ENCODE peak calls at places on chromosomes 3 and 15, in four cellular contexts. C is K562, W is GM12878, Z is HepG2. S is an unnamed sample.

GRCh38 chr15:83404143-83404542 is 43.0 kb upstream of the SH3GL3 start:
- DNase-seq in C (no peak), W (no peak), Z (no peak), S (no peak)

GRCh38 chr15:75639191-75639708 is 774 bp downstream of the IMP3 start:
- DNase-seq in C (no peak), Z (no peak), W (no peak), S (no peak)

GRCh38 chr3:195260286-195260905 is 10.6 kb downstream of the XXYLT1 start:
- DNase-seq in Z (no peak), C (no peak), W (no peak), S (no peak)

GRCh38 chr3:146156801-146157310 is 4.1 kb downstream of the PLOD2 start:
- DNase-seq in W (no peak), Z (no peak), C (no peak), S (no peak)

GRCh38 chr15:92719024-92719423 is 63.4 kb upstream of the FAM174B start:
- DNase-seq in C (no peak), Z (no peak), W (no peak), S (no peak)

GRCh38 chr3:60610441-60611112 is 640.7 kb downstream of the FHIT start:
- DNase-seq in Z (no peak), W (no peak), C (no peak), S (no peak)

GRCh38 chr3:39919281-39919680 is 109.9 kb downstream of the MYRIP start:
- DNase-seq in C (no peak), W (no peak), Z (no peak), S (no peak)

GRCh38 chr3:61876797-61877196 is 315.4 kb downstream of the PTPRG start:
- DNase-seq in C (no peak), W (no peak), Z (no peak), S (no peak)

GRCh38 chr3:53166781-53167291 is 5.8 kb downstream of the PRKCD start:
- DNase-seq in Z (no peak), W (no peak), C (peak; percentile 51), S (no peak)

GRCh38 chr3:143831208-143831607 is 17.1 kb downstream of the SLC9A9 start:
- DNase-seq in W (no peak), Z (no peak), C (no peak), S (no peak)

GRCh38 chr15:62362608-62363007 is 197.5 kb upstream of the C2CD4B start:
- DNase-seq in C (no peak), Z (no peak), W (no peak), S (no peak)

GRCh38 chr3:24773798-24774197 is 279.1 kb upstream of the THRB start:
- DNase-seq in W (no peak), Z (peak; percentile 49), C (peak; percentile 56), S (peak; percentile 13)

GRCh38 chr3:142866841-142867631 is 21.8 kb downstream of the PCOLCE2 start:
- DNase-seq in C (peak; percentile 76), Z (no peak), W (no peak), S (peak; percentile 51)

GRCh38 chr3:106294121-106294520 is 425.3 kb upstream of the CBLB start:
- DNase-seq in Z (no peak), W (no peak), C (no peak), S (no peak)

GRCh38 chr3:51684971-51685751 is 14.1 kb downstream of the TEX264 start:
- DNase-seq in C (peak; percentile 34), Z (no peak), W (no peak), S (no peak)

GRCh38 chr15:48221885-48222284 is 15.8 kb downstream of the SLC12A1 start:
- DNase-seq in C (no peak), Z (no peak), W (no peak), S (no peak)

GRCh38 chr3:181052256-181052655 is 62.7 kb upstream of the DNAJC19 start:
- DNase-seq in C (peak; percentile 5), W (no peak), Z (no peak), S (no peak)

GRCh38 chr15:38069506-38069905 is 135.1 kb downstream of the TMCO5A start:
- DNase-seq in C (no peak), W (no peak), Z (no peak), S (peak; percentile 49)

GRCh38 chr15:44489464-44489863 is 47.5 kb upstream of the EIF3J start:
- DNase-seq in C (peak; percentile 23), Z (peak; percentile 5), W (no peak), S (no peak)

GRCh38 chr15:68555348-68556037 is 23.3 kb upstream of the CORO2B start:
- DNase-seq in Z (no peak), W (no peak), C (no peak), S (no peak)

GRCh38 chr3:66363133-66363532 is 137.7 kb downstream of the LRIG1 start:
- DNase-seq in Z (no peak), C (no peak), W (no peak), S (no peak)

GRCh38 chr3:146653978-146654377 is 48.8 kb upstream of the PLSCR5 start:
- DNase-seq in W (no peak), Z (no peak), C (no peak), S (no peak)

GRCh38 chr3:99686955-99687612 is 48.7 kb downstream of the COL8A1 start:
- DNase-seq in Z (peak; percentile 23), C (peak; percentile 50), W (no peak), S (peak; percentile 53)

GRCh38 chr3:53109190-53109589 is 21.0 kb downstream of the RFT1 start:
- DNase-seq in W (no peak), C (no peak), Z (no peak), S (no peak)

GRCh38 chr3:136297826-136298225 is 47.7 kb downstream of the PCCB start:
- DNase-seq in W (no peak), Z (no peak), C (no peak), S (no peak)

GRCh38 chr3:37198547-37198946 is 24.2 kb upstream of the LRRFIP2 start:
- DNase-seq in Z (no peak), W (no peak), C (no peak), S (no peak)

GRCh38 chr3:65901236-65901635 is 137.5 kb downstream of the MAGI1 start:
- DNase-seq in Z (no peak), W (no peak), C (no peak), S (no peak)

GRCh38 chr15:77266708-77267387 is 153.1 kb downstream of the PEAK1 start:
- DNase-seq in Z (no peak), W (no peak), C (no peak), S (peak; percentile 45)

GRCh38 chr3:169146112-169146665 is 517.3 kb downstream of the MECOM start:
- DNase-seq in C (peak; percentile 82), W (no peak), Z (no peak), S (no peak)

GRCh38 chr15:50067254-50067653 is 51.8 kb downstream of the ATP8B4 start:
- DNase-seq in W (no peak), C (no peak), Z (no peak), S (no peak)

GRCh38 chr15:59738676-59739075 is 49.6 kb upstream of the BNIP2 start:
- DNase-seq in C (no peak), W (no peak), Z (peak; percentile 46), S (no peak)

GRCh38 chr3:11607816-11608215 is 35.9 kb downstream of the VGLL4 start:
- DNase-seq in C (peak; percentile 61), Z (peak; percentile 30), W (no peak), S (no peak)

GRCh38 chr15:73983211-73983727 is 8.8 kb downstream of the STOML1 start:
- DNase-seq in C (no peak), W (no peak), Z (no peak), S (no peak)

GRCh38 chr3:66885326-66886000 is 112.6 kb upstream of the KBTBD8 start:
- DNase-seq in Z (no peak), C (no peak), W (no peak), S (peak; percentile 43)

GRCh38 chr15:95442107-95442719 is 888.3 kb upstream of the NR2F2 start:
- DNase-seq in Z (no peak), C (no peak), W (no peak), S (no peak)

GRCh38 chr15:56042982-56043980 is 49.9 kb upstream of the NEDD4 start:
- DNase-seq in C (no peak), W (peak; percentile 13), Z (peak; percentile 52), S (no peak)

GRCh38 chr3:42980909-42981308 is 1.8 kb downstream of the GASK1A start:
- DNase-seq in W (no peak), Z (no peak), C (no peak), S (no peak)

GRCh38 chr3:72475258-72476138 is 372.7 kb downstream of the SHQ1 start:
- DNase-seq in Z (no peak), C (no peak), W (no peak), S (no peak)
- TF ChIP-seq CHD2 in Z (no peak), C (no peak), W (no peak), S (no peak)

GRCh38 chr3:172289583-172289982 is 158.7 kb downstream of the GHSR start:
- DNase-seq in C (no peak), Z (no peak), W (no peak), S (peak; percentile 13)
- TF ChIP-seq MYC in C (no peak), Z (no peak), W (no peak), S (no peak)

GRCh38 chr3:58073315-58074125 is 65.3 kb downstream of the FLNB start:
- DNase-seq in C (no peak), Z (no peak), W (no peak), S (no peak)
- TF ChIP-seq POLR2AphosphoS2 in C (no peak), Z (no peak), W (no peak), S (no peak)

DNA sequence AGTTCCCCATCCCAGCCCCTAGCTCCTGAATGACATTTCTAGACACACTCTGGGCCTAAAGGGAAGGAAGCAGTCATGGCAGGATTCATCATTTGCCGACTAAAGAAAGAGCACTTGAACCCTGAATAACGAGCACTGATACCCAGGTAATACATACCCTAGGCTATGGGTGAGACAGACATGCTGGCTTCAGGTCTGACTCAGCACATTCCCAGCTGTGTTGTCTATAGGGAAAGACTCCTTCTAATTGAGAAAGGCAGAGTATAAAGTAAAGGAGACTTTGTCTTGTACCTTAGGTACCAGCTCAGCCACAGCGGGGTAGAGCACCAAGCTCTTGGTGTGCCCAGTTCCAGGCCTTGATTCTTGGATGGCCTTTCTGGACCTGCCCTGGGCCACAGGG is 870.5 kb downstream of the PDCD6IP start:
- DNase-seq in Z (no peak), W (no peak), C (peak; percentile 25), S (no peak)
- TF ChIP-seq CHD2 in Z (no peak), W (no peak), C (no peak), S (no peak)

DNA sequence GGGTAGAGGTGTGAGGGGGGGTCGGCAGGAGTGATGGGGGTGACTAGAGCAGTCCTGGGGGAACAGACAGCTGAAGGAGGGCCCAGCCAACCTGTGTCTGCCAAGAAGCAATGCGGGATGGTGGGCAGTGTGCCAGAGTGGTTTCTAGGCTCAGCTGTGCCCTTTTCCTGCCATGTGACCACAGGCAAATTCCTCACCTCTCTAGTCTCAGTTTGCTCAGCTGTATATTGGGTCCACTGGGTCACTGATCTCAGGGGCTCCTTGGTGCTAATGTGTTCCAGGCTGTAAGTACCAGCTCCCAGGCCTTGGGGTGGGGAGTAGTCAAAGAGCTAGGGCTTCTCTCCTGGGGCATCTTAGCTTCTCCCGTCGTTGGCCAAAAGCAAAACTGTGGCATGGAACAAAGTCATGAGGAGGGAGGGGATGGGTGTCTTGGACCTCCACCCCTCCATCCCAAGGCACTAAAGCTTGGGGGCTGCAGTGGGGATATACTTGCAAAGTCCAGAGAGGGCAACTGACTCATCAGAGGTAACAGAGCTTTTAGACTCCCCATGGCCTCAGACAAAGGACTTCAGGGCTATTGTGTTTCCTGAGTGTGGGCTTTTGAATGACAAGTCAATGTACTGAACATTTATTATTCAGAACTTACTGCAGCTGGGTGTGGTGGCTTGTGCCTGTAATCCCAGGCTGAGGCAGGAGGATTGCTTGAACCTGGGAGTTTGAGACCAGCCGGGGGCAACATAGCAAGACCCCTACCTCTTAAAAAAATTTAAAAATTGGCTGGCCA is 20.9 kb downstream of the SMAD6 start:
- DNase-seq in W (no peak), C (no peak), Z (no peak), S (no peak)
- TF ChIP-seq MYC in W (no peak), C (no peak), Z (no peak), S (no peak)

GRCh38 chr3:101377209-101377608 is 56.8 kb upstream of the IMPG2 start:
- DNase-seq in Z (no peak), W (peak; percentile 12), C (no peak), S (no peak)
- TF ChIP-seq POLR2AphosphoS2 in Z (no peak), W (no peak), C (no peak), S (no peak)